ENCODE peak calls at places on chromosomes 6 and 20, in six cellular contexts. C, R, D, H, E and J are unnamed samples.

GRCh38 chr6:32703347-32703746 is 36.9 kb upstream of the HLA-DQB1 start:
- DNase-seq in C (no peak), R (no peak), H (no peak), E (no peak), D (no peak), J (no peak)

GRCh38 chr20:25469558-25469957 is 62.1 kb downstream of the GINS1 start:
- DNase-seq in E (no peak), R (no peak), H (no peak), C (no peak), D (no peak), J (no peak)

GRCh38 chr6:154861825-154862224 is 128.6 kb downstream of the SCAF8 start:
- DNase-seq in H (no peak), R (no peak), C (no peak), D (no peak), E (no peak), J (no peak)

GRCh38 chr6:128731249-128732165 is 151.4 kb upstream of the LAMA2 start:
- DNase-seq in E (no peak), H (no peak), R (no peak), D (no peak), C (peak; percentile 45), J (no peak)

GRCh38 chr20:19828233-19828632 is 70.2 kb downstream of the RIN2 start:
- DNase-seq in E (no peak), C (peak; percentile 39), D (no peak), R (no peak), H (no peak), J (no peak)

GRCh38 chr6:52544325-52545022 is 32.4 kb downstream of the TRAM2 start:
- DNase-seq in C (no peak), E (no peak), R (no peak), D (no peak), H (no peak), J (peak; percentile 77)

GRCh38 chr20:57040924-57041323 is 225.5 kb downstream of the BMP7 start:
- DNase-seq in E (no peak), C (peak; percentile 62), R (no peak), D (no peak), H (no peak), J (peak; percentile 74)

GRCh38 chr6:82783587-82784253 is 281.9 kb downstream of the UBE3D start:
- DNase-seq in D (no peak), C (no peak), E (no peak), H (no peak), R (no peak), J (no peak)

GRCh38 chr6:32447932-32448331 is 8.2 kb downstream of the HLA-DRA start:
- DNase-seq in R (no peak), D (no peak), C (no peak), H (no peak), E (no peak), J (no peak)

GRCh38 chr6:139763468-139764214 is 389.2 kb upstream of the CITED2 start:
- DNase-seq in D (no peak), E (no peak), C (no peak), R (no peak), H (no peak), J (no peak)

GRCh38 chr20:62501801-62502495 is 26.2 kb upstream of the GATA5 start:
- DNase-seq in R (no peak), E (no peak), D (no peak), C (peak; percentile 70), H (no peak), J (no peak)

GRCh38 chr20:51016521-51016920 is 6.4 kb downstream of the KCNG1 start:
- DNase-seq in R (no peak), C (no peak), D (no peak), E (no peak), H (no peak), J (no peak)

GRCh38 chr6:28985396-28986164 is 19.5 kb downstream of the ZNF311 start:
- DNase-seq in D (peak; percentile 81), R (peak; percentile 92), C (peak; percentile 96), E (peak; percentile 85), H (peak; percentile 71), J (peak; percentile 96)

GRCh38 chr6:11485261-11485660 is 52.3 kb upstream of the TMEM170B start:
- DNase-seq in R (no peak), E (no peak), D (no peak), H (no peak), C (no peak), J (no peak)

GRCh38 chr20:37396520-37397075 is 50.7 kb downstream of the SRC start:
- DNase-seq in R (no peak), D (no peak), H (no peak), C (peak; percentile 71), E (no peak), J (no peak)

GRCh38 chr6:73830119-73830518 is 134.1 kb downstream of the CD109 start:
- DNase-seq in H (no peak), R (no peak), C (no peak), D (no peak), E (no peak), J (no peak)

GRCh38 chr6:43758617-43759050 is 11.4 kb upstream of the VEGFA start:
- DNase-seq in C (no peak), E (no peak), D (peak; percentile 66), H (peak; percentile 13), R (no peak), J (peak; percentile 83)

GRCh38 chr6:136614994-136615393 is 64.8 kb upstream of the MAP7 start:
- DNase-seq in C (no peak), E (no peak), D (no peak), R (no peak), H (no peak), J (no peak)

DNA sequence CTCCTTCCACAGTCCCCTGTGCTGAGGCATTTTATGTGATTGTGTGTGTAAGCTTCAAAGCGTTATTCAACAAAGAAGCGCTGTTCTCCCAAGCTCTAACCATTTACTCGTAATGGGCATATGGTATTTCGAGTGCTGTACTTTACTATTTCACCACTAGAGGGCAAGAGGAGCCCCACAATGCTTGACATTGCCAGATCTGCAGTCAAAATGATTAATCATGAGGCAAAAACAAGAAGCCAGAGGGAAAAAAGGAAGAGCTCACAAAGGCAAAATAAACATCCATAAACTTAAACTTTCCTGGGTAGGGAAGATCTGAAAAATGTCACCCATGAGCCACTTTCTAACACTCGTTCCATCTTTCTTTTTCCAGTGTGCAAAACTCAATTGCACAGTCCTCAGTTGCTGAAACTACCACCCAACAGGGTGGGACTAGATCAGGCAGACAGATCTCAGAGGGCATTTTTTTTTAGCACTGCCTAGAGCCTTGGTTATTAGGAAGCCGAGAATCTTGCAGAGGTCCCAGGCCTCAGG is 215.0 kb upstream of the PLCB4 start:
- DNase-seq in E (no peak), R (no peak), H (no peak), C (peak; percentile 83), D (no peak), J (peak; percentile 39)
- H3K4me3 ChIP-seq in E (peak overlapping the region; percentile 24), R (no peak overlapping the region), H (peak overlapping the region; percentile 43), C (no peak overlapping the region), D (peak overlapping the region; percentile 45), J (no peak overlapping the region)

DNA sequence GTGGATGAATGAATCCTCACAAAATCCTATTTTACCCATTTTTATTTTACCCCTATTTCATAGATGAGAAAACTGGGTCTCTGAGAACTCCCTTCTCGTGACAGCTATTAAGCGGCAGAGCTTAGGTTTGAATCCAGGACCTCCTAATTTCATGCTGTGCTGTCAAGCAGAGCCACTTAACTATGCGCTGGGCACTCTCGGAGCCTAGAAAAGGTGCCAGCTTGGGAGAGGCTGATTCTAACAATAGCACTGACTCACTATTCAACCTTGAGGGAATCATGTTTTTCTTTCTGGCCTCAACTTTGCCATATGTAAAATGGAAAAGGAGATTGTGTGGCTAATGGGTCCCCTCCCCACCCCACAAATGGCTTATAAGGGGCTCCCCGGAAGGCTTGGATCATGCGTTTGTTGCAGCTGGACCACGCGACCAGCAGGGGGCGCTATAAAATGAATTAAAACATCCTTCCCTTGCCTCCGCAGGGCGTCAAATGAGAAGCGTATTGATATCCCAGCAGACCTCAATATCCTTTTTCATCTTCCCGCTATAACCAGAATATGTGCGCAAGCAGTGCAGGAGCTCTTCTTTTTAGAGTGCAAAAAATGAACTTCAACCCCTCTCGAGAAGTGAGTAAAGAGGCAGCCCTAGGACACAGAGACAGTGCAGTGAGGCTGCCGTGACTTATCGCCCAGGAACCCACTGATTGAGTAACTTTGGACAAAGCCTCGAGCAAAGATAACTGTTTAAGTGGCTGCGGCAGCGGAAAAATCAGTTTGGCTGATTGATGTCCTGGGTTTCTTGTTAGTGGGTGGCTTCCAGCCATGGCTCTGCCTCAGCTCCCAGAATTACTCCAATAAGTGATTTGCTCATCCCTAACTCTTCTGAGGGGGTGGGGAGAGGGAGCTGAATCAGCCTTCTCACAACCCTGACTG is 12.9 kb upstream of the PDYN start:
- DNase-seq in C (peak; percentile 40), D (no peak), H (no peak), R (no peak), E (no peak), J (no peak)
- TF ChIP-seq CTCF in C (peak; percentile 67), D (peak; percentile 64), H (peak; percentile 68), R (peak; percentile 58), E (peak; percentile 44), J (no peak)

DNA sequence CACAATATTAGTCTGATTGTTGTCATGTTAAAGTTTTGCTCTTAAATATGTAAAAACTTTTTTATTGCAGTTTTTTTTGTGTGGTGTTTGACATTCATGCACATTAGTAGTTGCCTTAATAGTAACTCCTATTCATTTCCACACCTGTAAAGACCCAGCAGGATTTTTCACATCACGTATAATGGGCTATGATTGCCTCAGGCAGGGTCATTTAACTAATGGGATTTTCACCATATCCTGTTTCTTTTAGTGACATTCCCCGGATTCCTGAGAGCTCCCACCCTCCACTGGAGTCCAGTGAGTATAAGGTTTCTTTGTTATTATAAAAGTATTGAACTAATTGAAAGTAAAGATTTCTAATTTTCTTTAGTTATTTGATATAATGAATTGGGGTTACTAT is 359.2 kb downstream of the RIMS1 start:
- DNase-seq in R (no peak), D (no peak), E (no peak), C (no peak), H (no peak), J (no peak)
- H3K4me3 ChIP-seq in R (no peak overlapping the region), D (no peak overlapping the region), E (no peak overlapping the region), C (no peak overlapping the region), H (no peak overlapping the region), J (no peak overlapping the region)

GRCh38 chr20:12575352-12576095 is 433.2 kb upstream of the SPTLC3 start:
- DNase-seq in H (peak; percentile 79), E (no peak), C (peak; percentile 68), D (peak; percentile 55), R (no peak), J (no peak)

GRCh38 chr20:12573428-12573827 is 435.3 kb upstream of the SPTLC3 start:
- DNase-seq in H (no peak), R (no peak), D (no peak), E (no peak), C (no peak), J (no peak)

GRCh38 chr20:12564982-12565381 is 443.8 kb upstream of the SPTLC3 start:
- DNase-seq in H (no peak), E (no peak), D (no peak), C (no peak), R (no peak), J (no peak)

GRCh38 chr20:12566596-12566995 is 442.2 kb upstream of the SPTLC3 start:
- DNase-seq in E (no peak), R (no peak), C (no peak), D (no peak), H (no peak), J (no peak)

DNA sequence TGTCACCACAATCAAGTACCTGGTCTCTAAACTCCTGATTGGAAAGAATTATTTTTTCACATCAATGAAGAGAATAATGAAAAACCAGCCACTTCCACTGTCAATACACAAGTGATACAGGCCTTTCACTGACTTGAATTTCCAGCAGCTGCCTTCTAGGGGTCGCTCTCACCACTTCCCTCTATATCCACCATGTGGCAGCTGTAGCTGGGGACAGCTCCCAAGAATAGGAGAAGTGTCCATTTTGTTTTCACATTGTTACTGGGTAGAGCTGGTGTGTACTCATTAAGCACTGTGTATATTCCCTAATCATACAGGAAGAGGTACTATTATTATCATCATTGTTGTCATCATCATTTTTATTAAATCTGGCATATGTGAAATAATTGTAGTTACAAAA is 438.4 kb upstream of the SPTLC3 start:
- DNase-seq in C (peak; percentile 46), D (no peak), H (no peak), E (no peak), R (no peak), J (no peak)
- TF ChIP-seq CTCF in C (peak; percentile 43), D (no peak), H (no peak), E (no peak), R (no peak), J (no peak)